ENCODE peak calls at places on chromosomes 6 and 20, in six cellular contexts. H is mesenchymal stem cell, Q is IMR-90, F is H9, Z is H1, A is trophoblast cell. I is an unnamed sample.

GRCh38 chr20:45969712-45970634 is 2.0 kb downstream of the ZNF335 start:
- DNase-seq in H (peak; percentile 74), Q (peak; percentile 64), F (peak; percentile 53), Z (no peak), A (peak; percentile 69), I (peak; percentile 45)

GRCh38 chr20:53731595-53731994 is 138.0 kb upstream of the ZNF217 start:
- DNase-seq in H (no peak), Q (no peak), F (no peak), Z (no peak), A (no peak), I (no peak)

GRCh38 chr6:32843321-32843978 is 397 bp downstream of the PSMB8 start:
- DNase-seq in H (peak; percentile 7), Q (no peak), F (peak; percentile 47), Z (no peak), A (peak; percentile 43), I (no peak)

GRCh38 chr20:17202668-17203067 is 24.2 kb upstream of the PCSK2 start:
- DNase-seq in H (no peak), Q (no peak), F (peak; percentile 64), Z (no peak), A (no peak), I (peak; percentile 39)

GRCh38 chr20:7770578-7770977 is 169.7 kb downstream of the HAO1 start:
- DNase-seq in H (no peak), Q (no peak), F (no peak), Z (no peak), A (no peak), I (no peak)

GRCh38 chr6:4853782-4854511 is 77.7 kb downstream of the CDYL start:
- DNase-seq in H (peak; percentile 59), Q (peak; percentile 51), F (no peak), Z (no peak), A (peak; percentile 33), I (no peak)

GRCh38 chr20:45959126-45959525 is 12.9 kb downstream of the ZNF335 start:
- DNase-seq in H (no peak), Q (no peak), F (peak; percentile 18), Z (no peak), A (no peak), I (no peak)

GRCh38 chr6:131852200-131852599 is 44.4 kb downstream of the ENPP1 start:
- DNase-seq in H (no peak), Q (no peak), F (no peak), Z (no peak), A (no peak), I (no peak)

DNA sequence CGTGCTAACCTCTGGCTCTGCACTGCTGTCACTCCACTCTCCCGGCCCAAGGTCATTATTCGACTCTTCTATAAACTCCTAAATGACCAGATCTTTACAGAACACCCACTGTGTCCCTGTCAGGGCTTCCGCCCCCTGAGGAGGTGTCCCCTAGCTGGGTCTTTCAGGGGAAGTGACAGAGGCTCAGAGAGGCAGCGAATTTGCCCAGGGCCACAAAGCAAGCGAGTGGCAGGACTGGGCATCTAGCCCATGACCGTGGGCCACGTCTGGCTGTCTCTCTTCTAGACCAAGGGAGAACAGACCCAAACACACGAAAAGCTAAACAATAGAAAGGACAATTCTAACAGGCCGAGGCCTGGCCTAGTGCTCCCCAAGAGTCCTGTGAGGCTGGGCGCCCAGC is 27.4 kb downstream of the FOXF2 start:
- DNase-seq in H (no peak), Q (no peak), F (no peak), Z (no peak), A (no peak), I (no peak)
- H4K91ac ChIP-seq in H (no peak overlapping the region), Q (no peak overlapping the region), F (no peak overlapping the region), Z (no peak overlapping the region), A (no peak overlapping the region), I (no peak overlapping the region)

GRCh38 chr6:118736351-118736750 is 85.0 kb upstream of the CEP85L start:
- DNase-seq in H (no peak), Q (no peak), F (no peak), Z (no peak), A (no peak), I (no peak)
- H4K91ac ChIP-seq in H (no peak overlapping the region), Q (no peak overlapping the region), F (no peak overlapping the region), Z (no peak overlapping the region), A (no peak overlapping the region), I (no peak overlapping the region)

DNA sequence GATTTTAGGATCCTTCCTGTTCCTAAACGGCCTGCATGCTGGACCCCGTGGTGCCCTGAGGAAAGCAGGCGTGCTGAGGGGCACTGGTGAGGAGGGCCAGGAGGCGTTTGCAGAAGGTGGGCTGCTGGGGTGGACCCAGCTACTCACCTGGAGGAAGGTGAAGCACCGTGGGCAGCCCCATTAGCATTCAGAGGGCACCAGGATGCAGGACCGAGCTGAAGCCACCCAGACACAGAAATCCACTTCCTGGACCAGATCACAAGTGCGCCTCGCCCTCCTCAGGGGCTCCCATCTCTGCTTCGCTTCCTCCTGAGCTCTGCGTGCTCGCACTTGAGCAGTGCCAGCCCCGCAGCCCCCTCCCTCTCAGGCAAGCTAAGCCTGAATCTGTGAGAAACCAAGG is 187.0 kb downstream of the SYNDIG1 start:
- DNase-seq in H (no peak), Q (no peak), F (no peak), Z (no peak), A (no peak), I (no peak)
- H4K91ac ChIP-seq in H (no peak overlapping the region), Q (no peak overlapping the region), F (no peak overlapping the region), Z (no peak overlapping the region), A (no peak overlapping the region), I (no peak overlapping the region)

GRCh38 chr6:84263557-84263956 is 36.1 kb upstream of the CEP162 start:
- DNase-seq in H (no peak), Q (no peak), F (peak; percentile 46), Z (no peak), A (peak; percentile 82), I (no peak)
- H4K91ac ChIP-seq in H (no peak overlapping the region), Q (no peak overlapping the region), F (no peak overlapping the region), Z (no peak overlapping the region), A (no peak overlapping the region), I (no peak overlapping the region)

DNA sequence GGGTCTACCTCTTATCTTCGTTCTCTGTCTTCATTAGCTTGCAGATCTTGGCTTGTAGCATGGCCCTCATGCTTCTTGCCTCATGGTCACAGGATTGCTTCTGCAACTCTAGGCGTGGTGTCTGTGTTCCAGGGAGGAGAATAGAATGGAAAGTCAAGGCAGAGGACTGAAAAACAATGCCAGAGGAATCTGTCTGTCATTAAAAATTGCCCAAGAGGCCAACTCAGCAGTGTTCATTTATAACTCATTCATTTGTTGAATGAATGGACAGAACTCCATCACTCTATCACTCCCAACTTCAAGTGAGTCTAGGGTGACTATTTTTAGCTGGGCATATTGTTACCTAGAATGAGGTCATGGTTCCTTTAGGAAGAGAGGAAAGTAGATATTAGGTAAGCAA is 179.6 kb downstream of the UST start:
- DNase-seq in H (no peak), Q (no peak), F (no peak), Z (no peak), A (no peak), I (no peak)
- H4K91ac ChIP-seq in H (no peak overlapping the region), Q (no peak overlapping the region), F (no peak overlapping the region), Z (no peak overlapping the region), A (no peak overlapping the region), I (no peak overlapping the region)

GRCh38 chr6:91926827-91927226 is 1340.0 kb upstream of the MAP3K7 start:
- DNase-seq in H (no peak), Q (no peak), F (no peak), Z (no peak), A (no peak), I (no peak)
- H4K91ac ChIP-seq in H (no peak overlapping the region), Q (no peak overlapping the region), F (no peak overlapping the region), Z (no peak overlapping the region), A (no peak overlapping the region), I (no peak overlapping the region)

GRCh38 chr6:102984360-102984759 is 1590.9 kb downstream of the GRIK2 start:
- DNase-seq in H (no peak), Q (no peak), F (no peak), Z (no peak), A (no peak), I (no peak)
- H4K91ac ChIP-seq in H (no peak overlapping the region), Q (no peak overlapping the region), F (no peak overlapping the region), Z (no peak overlapping the region), A (no peak overlapping the region), I (no peak overlapping the region)

GRCh38 chr6:159984268-159984786 is 15.4 kb downstream of the IGF2R start:
- DNase-seq in H (peak; percentile 93), Q (peak; percentile 93), F (no peak), Z (no peak), A (peak; percentile 73), I (no peak)
- H4K91ac ChIP-seq in H (no peak overlapping the region), Q (no peak overlapping the region), F (no peak overlapping the region), Z (no peak overlapping the region), A (no peak overlapping the region), I (no peak overlapping the region)

I was measured in neuronal stem cell.